ENCODE peak calls at places on chromosomes 1 and 21, in seven cellular contexts. B, Z, J, T, G, M and V are unnamed samples.

GRCh38 chr1:181314959-181315358 is 168.4 kb upstream of the CACNA1E start:
- DNase-seq in B (no peak), Z (no peak), J (no peak), T (no peak), G (no peak), M (no peak), V (no peak)

GRCh38 chr1:59317780-59318179 is 20.9 kb downstream of the FGGY start:
- DNase-seq in B (no peak), Z (no peak), J (no peak), T (no peak), G (no peak), M (no peak), V (no peak)

GRCh38 chr1:14516974-14517812 is 81.3 kb upstream of the KAZN start:
- DNase-seq in B (no peak), Z (no peak), J (peak; percentile 50), T (no peak), G (no peak), M (peak; percentile 82), V (no peak)

GRCh38 chr1:15621975-15622374 is 4.7 kb downstream of the DDI2 start:
- DNase-seq in B (no peak), Z (no peak), J (no peak), T (no peak), G (no peak), M (no peak), V (no peak)

GRCh38 chr1:24952413-24952841 is 22.4 kb upstream of the RUNX3 start:
- DNase-seq in B (peak; percentile 44), Z (no peak), J (no peak), T (no peak), G (no peak), M (peak; percentile 78), V (peak; percentile 39)

GRCh38 chr1:2803931-2804627 is 2.6 kb upstream of the TTC34 start:
- DNase-seq in B (no peak), Z (no peak), J (no peak), T (no peak), G (no peak), M (no peak), V (no peak)

GRCh38 chr21:31848339-31848985 is 24.4 kb upstream of the HUNK start:
- DNase-seq in B (no peak), Z (no peak), J (no peak), T (no peak), G (no peak), M (no peak), V (no peak)

GRCh38 chr1:224774378-224774777 is 155.1 kb upstream of the DNAH14 start:
- DNase-seq in B (no peak), Z (no peak), J (no peak), T (no peak), G (no peak), M (no peak), V (no peak)

GRCh38 chr1:119286587-119287181 is 81.9 kb upstream of the HAO2 start:
- DNase-seq in B (no peak), Z (no peak), J (peak; percentile 53), T (peak; percentile 57), G (no peak), M (peak; percentile 61), V (no peak)

GRCh38 chr1:228379666-228380065 is 27.0 kb downstream of the TRIM11 start:
- DNase-seq in B (no peak), Z (no peak), J (no peak), T (no peak), G (no peak), M (no peak), V (no peak)

GRCh38 chr21:45067462-45068285 is 6.7 kb upstream of the ADARB1 start:
- DNase-seq in B (no peak), Z (no peak), J (no peak), T (no peak), G (no peak), M (no peak), V (no peak)

GRCh38 chr1:7590426-7590790 is 180.7 kb upstream of the VAMP3 start:
- DNase-seq in B (no peak), Z (no peak), J (no peak), T (no peak), G (no peak), M (no peak), V (no peak)

GRCh38 chr1:57860333-57860732 is 436.5 kb upstream of the DAB1 start:
- DNase-seq in B (no peak), Z (no peak), J (no peak), T (no peak), G (no peak), M (no peak), V (no peak)

GRCh38 chr1:52364235-52364839 is 1.7 kb downstream of the CC2D1B start:
- DNase-seq in B (no peak), Z (no peak), J (no peak), T (no peak), G (no peak), M (no peak), V (no peak)

GRCh38 chr1:172496678-172497077 is 36.3 kb upstream of the SUCO start:
- DNase-seq in B (no peak), Z (no peak), J (no peak), T (no peak), G (no peak), M (no peak), V (no peak)

GRCh38 chr1:29186252-29186651 is 4.6 kb upstream of the SRSF4 start:
- DNase-seq in B (no peak), Z (no peak), J (no peak), T (no peak), G (no peak), M (no peak), V (no peak)

GRCh38 chr1:74161494-74161893 is 36.5 kb downstream of the LRRIQ3 start:
- DNase-seq in B (no peak), Z (no peak), J (no peak), T (no peak), G (no peak), M (no peak), V (no peak)

GRCh38 chr1:78355646-78356045 is 135.1 kb upstream of the PTGFR start:
- DNase-seq in B (no peak), Z (no peak), J (peak; percentile 49), T (no peak), G (no peak), M (no peak), V (no peak)

GRCh38 chr21:45615145-45615711 is 28.3 kb upstream of the PCBP3 start:
- DNase-seq in B (peak; percentile 93), Z (peak; percentile 84), J (no peak), T (peak; percentile 25), G (no peak), M (peak; percentile 84), V (peak; percentile 47)

GRCh38 chr1:62407398-62408009 is 29.3 kb upstream of the USP1 start:
- DNase-seq in B (peak; percentile 21), Z (no peak), J (peak; percentile 72), T (peak; percentile 66), G (no peak), M (peak; percentile 51), V (no peak)

GRCh38 chr1:9127395-9128160 is 1.3 kb downstream of the GPR157 start:
- DNase-seq in B (no peak), Z (no peak), J (no peak), T (no peak), G (peak; percentile 61), M (no peak), V (no peak)

GRCh38 chr1:184189361-184189760 is 137.8 kb downstream of the TSEN15 start:
- DNase-seq in B (no peak), Z (no peak), J (no peak), T (peak; percentile 49), G (no peak), M (no peak), V (no peak)

GRCh38 chr21:33991091-33991490 is 75.5 kb upstream of the ATP5PO start:
- DNase-seq in B (no peak), Z (no peak), J (peak; percentile 33), T (no peak), G (no peak), M (no peak), V (no peak)

GRCh38 chr21:26405735-26406361 is 167.2 kb downstream of the CYYR1 start:
- DNase-seq in B (no peak), Z (no peak), J (peak; percentile 76), T (peak; percentile 15), G (no peak), M (peak; percentile 66), V (no peak)

GRCh38 chr1:22288593-22289241 is 145.8 kb upstream of the WNT4 start:
- DNase-seq in B (no peak), Z (no peak), J (no peak), T (no peak), G (no peak), M (no peak), V (no peak)